ENCODE peak calls at places on chromosomes 5 and 9, in six cellular contexts. E, Q, C, W, L and G are unnamed samples.

GRCh38 chr5:34656700-34657549 is 797 bp downstream of the RAI14 start:
- DNase-seq in E (no peak), Q (peak), C (peak), W (no peak), L (peak), G (no peak)

GRCh38 chr5:178542455-178542854 is 47.7 kb downstream of the COL23A1 start:
- DNase-seq in E (no peak), Q (no peak), C (no peak), W (no peak), L (no peak), G (no peak)

GRCh38 chr9:6714176-6714575 is 43.6 kb upstream of the KDM4C start:
- DNase-seq in E (no peak), Q (no peak), C (no peak), W (peak), L (no peak), G (no peak)

GRCh38 chr5:83827111-83827541 is 106.5 kb upstream of the HAPLN1 start:
- DNase-seq in E (no peak), Q (peak), C (no peak), W (peak), L (no peak), G (peak)

GRCh38 chr9:107513464-107514092 is 24.0 kb upstream of the KLF4 start:
- DNase-seq in E (no peak), Q (no peak), C (no peak), W (peak), L (no peak), G (peak)

GRCh38 chr9:99307846-99308245 is 85.8 kb downstream of the SEC61B start:
- DNase-seq in E (no peak), Q (no peak), C (no peak), W (no peak), L (peak), G (no peak)

GRCh38 chr5:112216140-112216539 is 202.9 kb downstream of the EPB41L4A start:
- DNase-seq in E (no peak), Q (no peak), C (no peak), W (no peak), L (no peak), G (no peak)

GRCh38 chr5:57749396-57749795 is 266.8 kb upstream of the ACTBL2 start:
- DNase-seq in E (no peak), Q (no peak), C (no peak), W (no peak), L (no peak), G (no peak)

GRCh38 chr9:110891760-110892159 is 146.5 kb downstream of the LPAR1 start:
- DNase-seq in E (no peak), Q (no peak), C (no peak), W (no peak), L (no peak), G (no peak)

GRCh38 chr5:94618493-94619328 is at the start of the genes KIAA0825 and SLF1:
- DNase-seq in E (peak), Q (peak), C (peak), W (peak), L (peak), G (peak)

GRCh38 chr5:173456751-173457171 is 128.5 kb upstream of the STC2 start:
- DNase-seq in E (no peak), Q (no peak), C (no peak), W (peak), L (no peak), G (peak)

GRCh38 chr5:107218457-107219193 is 452.1 kb downstream of the EFNA5 start:
- DNase-seq in E (no peak), Q (no peak), C (no peak), W (peak), L (no peak), G (no peak)

GRCh38 chr5:95620030-95620869 is at the start of gene GPR150:
- DNase-seq in E (peak), Q (peak), C (peak), W (peak), L (peak), G (peak)

GRCh38 chr9:123062306-123063171 is 29.1 kb downstream of the GPR21 start:
- DNase-seq in E (no peak), Q (no peak), C (no peak), W (no peak), L (no peak), G (no peak)

GRCh38 chr5:151684690-151685361 is 1.9 kb downstream of the SPARC start:
- DNase-seq in E (peak), Q (peak), C (no peak), W (peak), L (peak), G (peak)

GRCh38 chr5:171956314-171956713 is 50.1 kb downstream of the FBXW11 start:
- DNase-seq in E (no peak), Q (no peak), C (no peak), W (no peak), L (no peak), G (no peak)

GRCh38 chr9:36765468-36766341 is 193.0 kb downstream of the MELK start:
- DNase-seq in E (no peak), Q (peak), C (peak), W (peak), L (peak), G (peak)

GRCh38 chr9:2904242-2904930 is 60.5 kb upstream of the PUM3 start:
- DNase-seq in E (no peak), Q (no peak), C (no peak), W (no peak), L (no peak), G (no peak)

GRCh38 chr5:146805099-146805498 is 73.5 kb downstream of the PPP2R2B start:
- DNase-seq in E (no peak), Q (peak), C (no peak), W (no peak), L (no peak), G (no peak)